ENCODE peak calls at places on chromosomes 12 and 14, in eight cellular contexts. One of them, this sample, is unnamed.

GRCh38 chr14:39268393-39268792 is 34.7 kb downstream of the MIA2 start:
- DNase-seq in AG10803: peak; percentile 9
- DNase-seq in body of pancreas: no peak
- DNase-seq in choroid plexus epithelial cell: peak; percentile 28
- DNase-seq in hepatocyte: peak; percentile 10
- DNase-seq in endothelial cell: no peak
- DNase-seq in heart left ventricle: no peak
- DNase-seq in astrocyte: peak; percentile 38
- DNase-seq in this sample: no peak

GRCh38 chr12:1919763-1920162 is 1.3 kb upstream of the CACNA2D4 start:
- DNase-seq in AG10803: no peak
- DNase-seq in body of pancreas: no peak
- DNase-seq in choroid plexus epithelial cell: no peak
- DNase-seq in hepatocyte: no peak
- DNase-seq in endothelial cell: no peak
- DNase-seq in heart left ventricle: no peak
- DNase-seq in astrocyte: no peak
- DNase-seq in this sample: no peak

GRCh38 chr14:33573296-33573695 is 377.6 kb downstream of the EGLN3 start:
- DNase-seq in AG10803: no peak
- DNase-seq in body of pancreas: no peak
- DNase-seq in choroid plexus epithelial cell: no peak
- DNase-seq in hepatocyte: no peak
- DNase-seq in endothelial cell: no peak
- DNase-seq in heart left ventricle: no peak
- DNase-seq in astrocyte: peak; percentile 46
- DNase-seq in this sample: no peak

GRCh38 chr12:48997719-48998496 is 1.3 kb downstream of the DDN start:
- DNase-seq in AG10803: no peak
- DNase-seq in body of pancreas: no peak
- DNase-seq in choroid plexus epithelial cell: no peak
- DNase-seq in hepatocyte: peak; percentile 65
- DNase-seq in endothelial cell: peak; percentile 43
- DNase-seq in heart left ventricle: peak; percentile 31
- DNase-seq in astrocyte: no peak
- DNase-seq in this sample: no peak

GRCh38 chr14:102574840-102575478 is 17.5 kb upstream of the RCOR1 start:
- DNase-seq in AG10803: no peak
- DNase-seq in body of pancreas: no peak
- DNase-seq in choroid plexus epithelial cell: no peak
- DNase-seq in hepatocyte: peak; percentile 74
- DNase-seq in endothelial cell: no peak
- DNase-seq in heart left ventricle: no peak
- DNase-seq in astrocyte: no peak
- DNase-seq in this sample: no peak

GRCh38 chr12:120060196-120060595 is 56.4 kb downstream of the RAB35 start:
- DNase-seq in AG10803: no peak
- DNase-seq in body of pancreas: no peak
- DNase-seq in choroid plexus epithelial cell: peak; percentile 20
- DNase-seq in hepatocyte: no peak
- DNase-seq in endothelial cell: no peak
- DNase-seq in heart left ventricle: no peak
- DNase-seq in astrocyte: no peak
- DNase-seq in this sample: no peak

GRCh38 chr12:126210448-126210847 is 1145.2 kb downstream of the AACS start:
- DNase-seq in AG10803: no peak
- DNase-seq in body of pancreas: no peak
- DNase-seq in choroid plexus epithelial cell: no peak
- DNase-seq in hepatocyte: peak; percentile 13
- DNase-seq in endothelial cell: no peak
- DNase-seq in heart left ventricle: no peak
- DNase-seq in astrocyte: no peak
- DNase-seq in this sample: no peak

GRCh38 chr12:104232609-104233280 is 17.2 kb downstream of the TXNRD1 start:
- DNase-seq in AG10803: no peak
- DNase-seq in body of pancreas: no peak
- DNase-seq in choroid plexus epithelial cell: no peak
- DNase-seq in hepatocyte: no peak
- DNase-seq in endothelial cell: no peak
- DNase-seq in heart left ventricle: no peak
- DNase-seq in astrocyte: no peak
- DNase-seq in this sample: no peak

GRCh38 chr12:119699199-119699765 is 31.3 kb downstream of the PRKAB1 start:
- DNase-seq in AG10803: peak; percentile 57
- DNase-seq in body of pancreas: no peak
- DNase-seq in choroid plexus epithelial cell: no peak
- DNase-seq in hepatocyte: no peak
- DNase-seq in endothelial cell: no peak
- DNase-seq in heart left ventricle: no peak
- DNase-seq in astrocyte: no peak
- DNase-seq in this sample: no peak

GRCh38 chr12:53591301-53592206 is 34.6 kb downstream of the ATF7 start:
- DNase-seq in AG10803: no peak
- DNase-seq in body of pancreas: no peak
- DNase-seq in choroid plexus epithelial cell: peak; percentile 24
- DNase-seq in hepatocyte: no peak
- DNase-seq in endothelial cell: no peak
- DNase-seq in heart left ventricle: no peak
- DNase-seq in astrocyte: no peak
- DNase-seq in this sample: no peak

GRCh38 chr14:55706341-55706684 is 126.3 kb downstream of the KTN1 start:
- DNase-seq in AG10803: no peak
- DNase-seq in body of pancreas: no peak
- DNase-seq in choroid plexus epithelial cell: no peak
- DNase-seq in hepatocyte: no peak
- DNase-seq in endothelial cell: no peak
- DNase-seq in heart left ventricle: no peak
- DNase-seq in astrocyte: no peak
- DNase-seq in this sample: no peak

GRCh38 chr12:86158956-86159355 is 97.2 kb downstream of the MGAT4C start:
- DNase-seq in AG10803: no peak
- DNase-seq in body of pancreas: no peak
- DNase-seq in choroid plexus epithelial cell: peak; percentile 7
- DNase-seq in hepatocyte: no peak
- DNase-seq in endothelial cell: no peak
- DNase-seq in heart left ventricle: no peak
- DNase-seq in astrocyte: peak; percentile 42
- DNase-seq in this sample: no peak

GRCh38 chr12:124648710-124649384 is 81.4 kb upstream of the NCOR2 start:
- DNase-seq in AG10803: no peak
- DNase-seq in body of pancreas: no peak
- DNase-seq in choroid plexus epithelial cell: no peak
- DNase-seq in hepatocyte: no peak
- DNase-seq in endothelial cell: no peak
- DNase-seq in heart left ventricle: no peak
- DNase-seq in astrocyte: no peak
- DNase-seq in this sample: no peak

GRCh38 chr14:65336191-65336591 is 76.3 kb upstream of the FUT8 start:
- DNase-seq in AG10803: peak; percentile 77
- DNase-seq in body of pancreas: no peak
- DNase-seq in choroid plexus epithelial cell: peak; percentile 71
- DNase-seq in hepatocyte: peak; percentile 35
- DNase-seq in endothelial cell: no peak
- DNase-seq in heart left ventricle: no peak
- DNase-seq in astrocyte: peak; percentile 81
- DNase-seq in this sample: no peak

DNA sequence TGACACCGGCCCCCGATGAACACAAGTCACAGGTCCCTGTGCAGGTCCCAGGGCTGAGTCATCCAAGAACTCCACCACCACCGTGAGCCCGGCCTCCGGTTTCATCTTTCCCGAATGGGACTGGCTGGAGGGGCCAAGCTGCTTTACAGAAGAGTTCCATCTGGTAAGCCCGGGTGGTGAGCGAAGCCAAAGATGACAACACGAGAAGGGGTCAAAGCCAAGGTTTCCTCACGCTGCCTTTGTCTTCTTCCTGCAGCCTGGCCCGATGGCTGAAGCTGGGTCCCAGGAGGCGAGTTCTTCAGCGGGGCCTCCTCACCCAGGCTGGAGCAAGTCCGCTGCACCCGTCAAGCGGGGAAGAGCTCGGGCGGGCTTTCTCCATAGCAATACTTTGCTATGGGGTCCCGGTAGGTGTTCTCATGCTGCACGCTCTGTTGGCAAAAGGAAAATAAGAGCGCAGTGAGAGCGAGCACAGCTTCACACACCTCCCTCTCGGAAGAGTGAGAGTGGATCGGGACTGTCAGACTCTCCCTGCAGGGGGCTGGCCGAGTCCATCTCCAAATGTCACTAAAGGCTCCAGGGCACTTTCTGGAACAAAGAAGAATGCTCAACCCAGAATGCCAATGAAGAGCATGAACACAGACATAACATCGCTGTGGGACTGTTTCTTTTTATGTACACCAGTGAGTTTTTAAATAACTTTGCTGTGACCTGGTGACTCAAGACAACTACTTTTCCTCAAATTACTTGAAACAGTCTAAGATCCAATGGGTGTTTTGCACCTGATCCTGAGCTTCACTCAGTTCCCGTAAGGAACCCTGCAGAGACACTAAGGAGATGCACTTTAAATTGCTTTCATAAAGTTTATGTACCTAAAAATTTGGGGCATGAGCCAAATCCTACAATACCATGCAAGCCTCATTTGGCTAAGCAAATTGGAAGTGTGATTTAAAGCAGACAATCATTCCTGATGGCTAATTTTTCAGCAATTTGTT is 20.1 kb downstream of the SPRING1 start:
- DNase-seq in AG10803: peak; percentile 72
- DNase-seq in body of pancreas: no peak
- DNase-seq in choroid plexus epithelial cell: peak; percentile 65
- DNase-seq in hepatocyte: no peak
- DNase-seq in endothelial cell: no peak
- DNase-seq in heart left ventricle: peak; percentile 72
- DNase-seq in astrocyte: peak; percentile 71
- DNase-seq in this sample: no peak
- TF ChIP-seq CTCF in AG10803: no peak
- TF ChIP-seq CTCF in body of pancreas: no peak
- TF ChIP-seq CTCF in choroid plexus epithelial cell: no peak
- TF ChIP-seq CTCF in hepatocyte: no peak
- TF ChIP-seq CTCF in endothelial cell: no peak
- TF ChIP-seq CTCF in heart left ventricle: no peak
- TF ChIP-seq CTCF in astrocyte: no peak
- TF ChIP-seq CTCF in this sample: no peak

DNA sequence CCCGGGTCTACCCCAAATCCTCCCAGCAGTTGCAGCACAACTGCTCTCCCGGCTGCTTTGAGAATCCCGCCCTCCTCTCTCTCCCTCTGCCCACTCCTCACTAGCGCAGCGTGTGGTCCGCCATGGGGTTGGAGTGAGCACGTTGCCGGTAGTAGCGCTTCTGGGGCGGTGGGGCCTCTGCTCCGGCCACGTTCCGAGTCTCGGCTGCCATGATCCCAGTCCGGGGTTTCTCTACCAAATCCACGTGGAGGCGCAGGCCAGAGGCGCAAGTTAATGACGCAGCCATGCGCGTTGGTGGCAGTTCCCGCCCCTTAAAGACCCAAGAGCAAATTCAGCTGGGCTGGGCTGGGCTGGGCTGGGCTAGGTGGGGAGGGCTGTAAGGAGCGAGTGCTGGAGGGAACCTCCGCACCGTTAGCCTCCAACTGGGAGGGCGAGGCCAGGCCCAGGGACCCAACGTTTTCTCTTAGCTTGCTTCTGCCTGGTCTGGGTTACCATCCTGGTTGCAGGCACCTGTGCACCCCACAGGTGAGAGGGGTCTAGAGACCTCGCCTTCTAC is at the start of gene METTL1:
- DNase-seq in AG10803: peak; percentile 94
- DNase-seq in body of pancreas: peak; percentile 94
- DNase-seq in choroid plexus epithelial cell: peak; percentile 97
- DNase-seq in hepatocyte: peak; percentile 96
- DNase-seq in endothelial cell: peak; percentile 90
- DNase-seq in heart left ventricle: peak; percentile 95
- DNase-seq in astrocyte: peak; percentile 94
- DNase-seq in this sample: peak; percentile 97
- TF ChIP-seq CTCF in AG10803: no peak
- TF ChIP-seq CTCF in body of pancreas: no peak
- TF ChIP-seq CTCF in choroid plexus epithelial cell: no peak
- TF ChIP-seq CTCF in hepatocyte: no peak
- TF ChIP-seq CTCF in endothelial cell: no peak
- TF ChIP-seq CTCF in heart left ventricle: no peak
- TF ChIP-seq CTCF in astrocyte: no peak
- TF ChIP-seq CTCF in this sample: no peak

DNA sequence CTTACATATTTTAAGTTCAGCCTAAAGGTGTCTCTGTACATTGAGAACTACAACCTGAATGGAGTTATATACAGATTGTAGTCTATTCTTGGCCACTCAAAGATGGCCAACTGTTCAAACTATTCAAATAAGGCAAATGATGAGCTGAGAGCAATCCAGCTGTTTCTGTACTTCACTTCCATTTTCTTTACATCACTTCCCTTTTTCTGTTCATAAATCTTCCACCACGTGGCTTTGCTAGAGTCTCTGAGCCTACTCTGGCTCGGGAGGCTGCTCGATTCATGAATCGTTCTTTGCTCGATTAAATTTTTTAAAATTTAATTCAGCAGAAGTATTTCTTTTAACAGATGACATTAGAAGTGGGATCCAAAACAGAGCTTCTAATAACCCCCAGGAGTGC is 879.7 kb downstream of the GALC start:
- DNase-seq in AG10803: no peak
- DNase-seq in body of pancreas: no peak
- DNase-seq in choroid plexus epithelial cell: no peak
- DNase-seq in hepatocyte: no peak
- DNase-seq in endothelial cell: no peak
- DNase-seq in heart left ventricle: no peak
- DNase-seq in astrocyte: no peak
- DNase-seq in this sample: no peak
- TF ChIP-seq CTCF in AG10803: no peak
- TF ChIP-seq CTCF in body of pancreas: no peak
- TF ChIP-seq CTCF in choroid plexus epithelial cell: no peak
- TF ChIP-seq CTCF in hepatocyte: no peak
- TF ChIP-seq CTCF in endothelial cell: peak; percentile 47
- TF ChIP-seq CTCF in heart left ventricle: no peak
- TF ChIP-seq CTCF in astrocyte: no peak
- TF ChIP-seq CTCF in this sample: no peak

GRCh38 chr12:116406529-116406928 is 129.0 kb upstream of the MED13L start:
- DNase-seq in AG10803: peak; percentile 94
- DNase-seq in body of pancreas: peak; percentile 45
- DNase-seq in choroid plexus epithelial cell: peak; percentile 81
- DNase-seq in hepatocyte: peak; percentile 84
- DNase-seq in endothelial cell: no peak
- DNase-seq in heart left ventricle: peak; percentile 91
- DNase-seq in astrocyte: no peak
- DNase-seq in this sample: no peak
- TF ChIP-seq CTCF in AG10803: peak; percentile 16
- TF ChIP-seq CTCF in body of pancreas: no peak
- TF ChIP-seq CTCF in choroid plexus epithelial cell: no peak
- TF ChIP-seq CTCF in hepatocyte: peak; percentile 18
- TF ChIP-seq CTCF in endothelial cell: no peak
- TF ChIP-seq CTCF in heart left ventricle: no peak
- TF ChIP-seq CTCF in astrocyte: no peak
- TF ChIP-seq CTCF in this sample: no peak

GRCh38 chr12:116774020-116774419 is 35.9 kb downstream of the RNFT2 start:
- DNase-seq in AG10803: no peak
- DNase-seq in body of pancreas: no peak
- DNase-seq in choroid plexus epithelial cell: no peak
- DNase-seq in hepatocyte: no peak
- DNase-seq in endothelial cell: no peak
- DNase-seq in heart left ventricle: no peak
- DNase-seq in astrocyte: no peak
- DNase-seq in this sample: no peak

GRCh38 chr12:116771651-116772050 is 33.5 kb downstream of the RNFT2 start:
- DNase-seq in AG10803: no peak
- DNase-seq in body of pancreas: no peak
- DNase-seq in choroid plexus epithelial cell: no peak
- DNase-seq in hepatocyte: no peak
- DNase-seq in endothelial cell: no peak
- DNase-seq in heart left ventricle: no peak
- DNase-seq in astrocyte: no peak
- DNase-seq in this sample: no peak

GRCh38 chr12:116773276-116773731 is 35.2 kb downstream of the RNFT2 start:
- DNase-seq in AG10803: peak; percentile 24
- DNase-seq in body of pancreas: no peak
- DNase-seq in choroid plexus epithelial cell: peak; percentile 17
- DNase-seq in hepatocyte: no peak
- DNase-seq in endothelial cell: peak; percentile 57
- DNase-seq in heart left ventricle: no peak
- DNase-seq in astrocyte: no peak
- DNase-seq in this sample: no peak
- TF ChIP-seq CTCF in AG10803: no peak
- TF ChIP-seq CTCF in body of pancreas: no peak
- TF ChIP-seq CTCF in choroid plexus epithelial cell: peak; percentile 16
- TF ChIP-seq CTCF in hepatocyte: no peak
- TF ChIP-seq CTCF in endothelial cell: no peak
- TF ChIP-seq CTCF in heart left ventricle: no peak
- TF ChIP-seq CTCF in astrocyte: no peak
- TF ChIP-seq CTCF in this sample: no peak

This sample was measured in osteocyte.